ENCODE peak calls at places on chromosome 4, in four cellular contexts. B is heart right ventricle, T is coronary artery, S is lower leg skin. Z is an unnamed sample.

GRCh38 chr4:114839986-114840385 is 241.4 kb downstream of the UGT8 start:
- DNase-seq in S (no peak), B (no peak), T (no peak), Z (no peak)

GRCh38 chr4:141541851-141542250 is 94.5 kb upstream of the IL15 start:
- DNase-seq in S (no peak), B (no peak), T (no peak), Z (no peak)

GRCh38 chr4:102759835-102760644 is 728 bp downstream of the MANBA start:
- DNase-seq in B (peak; percentile 38), T (no peak), S (peak; percentile 61), Z (no peak)

GRCh38 chr4:2330119-2331042 is 68.5 kb upstream of the MXD4 start:
- DNase-seq in S (no peak), B (no peak), T (no peak), Z (peak; percentile 62)

GRCh38 chr4:38706301-38706700 is 42.3 kb downstream of the KLF3 start:
- DNase-seq in B (no peak), S (no peak), T (no peak), Z (no peak)

GRCh38 chr4:126766266-126766665 is 866.5 kb upstream of the INTU start:
- DNase-seq in B (peak; percentile 38), T (no peak), S (no peak), Z (no peak)

GRCh38 chr4:2800691-2801596 is 8.1 kb downstream of the SH3BP2 start:
- DNase-seq in T (no peak), S (no peak), B (peak; percentile 82), Z (no peak)

GRCh38 chr4:168886361-168886760 is 123.7 kb downstream of the CBR4 start:
- DNase-seq in B (no peak), S (no peak), T (no peak), Z (no peak)

GRCh38 chr4:169189372-169189771 is 81.4 kb downstream of the SH3RF1 start:
- DNase-seq in T (no peak), B (no peak), S (no peak), Z (no peak)

GRCh38 chr4:53376900-53377299 is 541 bp upstream of the FIP1L1 start:
- DNase-seq in T (no peak), S (no peak), B (no peak), Z (no peak)

GRCh38 chr4:186351672-186352194 is 85.7 kb downstream of the F11 start:
- DNase-seq in B (no peak), S (no peak), T (no peak), Z (no peak)

GRCh38 chr4:52751349-52751911 is at the start of gene ERVMER34-1:
- DNase-seq in T (peak; percentile 73), B (peak; percentile 56), S (no peak), Z (no peak)

GRCh38 chr4:1379801-1380331 is 26.4 kb downstream of the NKX1-1 start:
- DNase-seq in T (no peak), B (no peak), S (no peak), Z (no peak)

GRCh38 chr4:52028970-52029369 is 8.8 kb upstream of the LRRC66 start:
- DNase-seq in S (no peak), T (no peak), B (no peak), Z (peak; percentile 26)

GRCh38 chr4:155207534-155208257 is 740 bp upstream of the NPY2R start:
- DNase-seq in T (no peak), B (no peak), S (no peak), Z (no peak)

GRCh38 chr4:168766537-168767316 is 243.3 kb downstream of the CBR4 start:
- DNase-seq in T (no peak), S (no peak), B (no peak), Z (no peak)

GRCh38 chr4:27081675-27082579 is 221.3 kb downstream of the STIM2 start:
- DNase-seq in T (no peak), B (no peak), S (peak; percentile 10), Z (no peak)

GRCh38 chr4:141759796-141760425 is 123.5 kb downstream of the IL15 start:
- DNase-seq in B (no peak), T (no peak), S (no peak), Z (no peak)

GRCh38 chr4:168337550-168337940 is 19.0 kb upstream of the DDX60 start:
- DNase-seq in T (no peak), B (no peak), S (no peak), Z (peak; percentile 8)

GRCh38 chr4:142404191-142404611 is 441.9 kb downstream of the INPP4B start:
- DNase-seq in B (peak; percentile 51), T (no peak), S (no peak), Z (no peak)

GRCh38 chr4:32172761-32173160 is 1452.6 kb downstream of the PCDH7 start:
- DNase-seq in T (no peak), B (no peak), S (no peak), Z (no peak)

GRCh38 chr4:183722738-183723560 is 63.9 kb downstream of the TRAPPC11 start:
- DNase-seq in S (no peak), B (peak; percentile 65), T (no peak), Z (no peak)

GRCh38 chr4:41655177-41655576 is 93.3 kb downstream of the PHOX2B start:
- DNase-seq in B (no peak), S (no peak), T (no peak), Z (no peak)

GRCh38 chr4:122882830-122883229 is 39.6 kb downstream of the NUDT6 start:
- DNase-seq in B (no peak), S (no peak), T (no peak), Z (no peak)

GRCh38 chr4:146791439-146791838 is 152.7 kb downstream of the POU4F2 start:
- DNase-seq in S (no peak), B (no peak), T (no peak), Z (no peak)

GRCh38 chr4:168632246-168632832 is 135.5 kb downstream of the PALLD start:
- DNase-seq in T (no peak), S (no peak), B (no peak), Z (no peak)

GRCh38 chr4:166197166-166197565 is 324.1 kb downstream of the TLL1 start:
- DNase-seq in B (no peak), T (no peak), S (no peak), Z (no peak)

GRCh38 chr4:158914178-158914577 is 145.4 kb downstream of the FNIP2 start:
- DNase-seq in B (no peak), T (no peak), S (no peak), Z (no peak)

GRCh38 chr4:80385397-80386280 is 50.1 kb downstream of the CFAP299 start:
- DNase-seq in S (no peak), B (no peak), T (no peak), Z (no peak)
- TF ChIP-seq CTCF in S (no peak), B (no peak), T (no peak), Z (no peak)

DNA sequence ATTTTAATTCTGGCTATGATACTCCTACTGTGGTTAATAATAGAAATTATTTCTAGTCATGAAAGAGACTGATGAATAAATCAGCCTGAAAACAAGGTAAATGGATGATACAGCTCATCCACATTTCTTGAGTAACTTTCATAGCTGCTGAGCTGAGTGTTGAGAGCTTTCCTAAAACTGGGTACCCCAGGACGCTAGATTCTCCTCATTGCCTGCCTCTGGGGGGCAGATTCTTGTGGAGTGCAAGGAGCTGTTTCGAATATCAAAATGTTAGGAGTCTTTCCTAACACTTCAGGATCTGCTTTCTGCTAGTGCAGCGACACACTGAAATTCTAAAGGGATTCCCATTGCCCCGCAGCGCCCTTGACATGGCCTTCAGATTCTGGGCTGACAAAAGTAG is 2.1 kb downstream of the MND1 start:
- DNase-seq in S (no peak), T (no peak), B (no peak), Z (no peak)
- TF ChIP-seq CTCF in S (no peak), T (no peak), B (no peak), Z (peak; percentile 44)

DNA sequence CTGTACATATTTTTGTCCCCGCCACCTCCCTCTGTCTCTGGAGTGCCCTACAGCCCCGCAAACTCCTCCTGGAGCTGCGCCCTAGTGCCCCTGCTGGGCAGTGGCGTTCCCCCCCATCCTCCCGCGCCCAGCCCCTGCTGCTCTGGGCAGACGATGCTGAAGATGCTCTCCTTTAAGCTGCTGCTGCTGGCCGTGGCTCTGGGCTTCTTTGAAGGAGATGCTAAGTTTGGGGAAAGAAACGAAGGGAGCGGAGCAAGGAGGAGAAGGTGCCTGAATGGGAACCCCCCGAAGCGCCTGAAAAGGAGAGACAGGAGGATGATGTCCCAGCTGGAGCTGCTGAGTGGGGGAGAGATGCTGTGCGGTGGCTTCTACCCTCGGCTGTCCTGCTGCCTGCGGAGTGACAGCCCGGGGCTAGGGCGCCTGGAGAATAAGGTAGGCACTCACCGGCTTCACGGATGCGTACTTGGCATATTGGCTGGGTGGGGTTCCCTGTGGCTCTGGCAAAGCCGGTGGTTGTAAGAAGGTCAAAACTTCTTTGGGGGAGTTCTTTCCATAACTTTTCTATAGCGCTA is 653 bp downstream of the HHIP start:
- DNase-seq in S (no peak), T (no peak), B (no peak), Z (no peak)
- TF ChIP-seq CTCF in S (no peak), T (no peak), B (no peak), Z (peak; percentile 41)

GRCh38 chr4:10204401-10205058 is 87.9 kb upstream of the WDR1 start:
- DNase-seq in S (no peak), T (no peak), B (peak; percentile 10), Z (no peak)
- TF ChIP-seq CTCF in S (no peak), T (no peak), B (no peak), Z (no peak)

GRCh38 chr4:178577933-178578332 is 1135.7 kb upstream of the AGA start:
- DNase-seq in T (no peak), S (no peak), B (no peak), Z (no peak)
- TF ChIP-seq CTCF in T (no peak), S (no peak), B (no peak), Z (no peak)

DNA sequence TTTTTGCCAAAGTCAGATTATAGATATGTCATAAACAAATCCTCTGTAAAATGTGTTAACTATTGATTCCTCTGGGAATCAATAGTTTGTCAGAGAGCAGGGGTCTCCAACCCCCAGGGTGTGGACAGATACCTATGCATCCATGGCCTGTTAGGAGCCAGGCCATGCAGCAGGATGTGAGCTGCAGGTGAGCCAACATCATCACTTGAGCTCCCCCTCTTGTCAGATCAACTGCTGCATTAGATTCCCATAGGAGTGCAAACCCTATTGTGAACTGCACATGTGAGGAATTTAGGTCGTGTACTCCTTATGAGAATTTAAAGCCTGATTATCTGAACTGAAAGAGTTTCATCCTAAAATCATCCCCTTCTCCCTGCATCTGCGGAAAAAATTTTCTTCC is 1365.4 kb downstream of the ARAP2 start:
- DNase-seq in B (no peak), T (no peak), S (no peak), Z (no peak)
- TF ChIP-seq CTCF in B (no peak), T (no peak), S (no peak), Z (no peak)